ENCODE peak calls at places on chromosome 10, in nine cellular contexts. One of them, this sample, is unnamed.

GRCh38 chr10:125262414-125262813 is 102.1 kb upstream of the CTBP2 start:
- DNase-seq in Panc1: no peak
- DNase-seq in activated naive CD4-positive, alpha-beta T cell treated with anti-CD3 and anti-CD28 coated beads, Interleukin-2, amount 50 U/mL, for 16 hours: no peak
- DNase-seq in stimulated activated CD4-positive, alpha-beta T cell treated with anti-CD3 and anti-CD28 coated beads, Interleukin-2, amount 100 ng/mL, for 48 hours: no peak
- DNase-seq in BE2C: no peak
- DNase-seq in Caki2: no peak
- DNase-seq in anterior cingulate cortex: no peak
- DNase-seq in ovary: no peak
- DNase-seq in OCI-M1: no peak
- DNase-seq in this sample: no peak

GRCh38 chr10:125205431-125205830 is 45.1 kb upstream of the CTBP2 start:
- DNase-seq in stimulated activated CD4-positive, alpha-beta T cell treated with anti-CD3 and anti-CD28 coated beads, Interleukin-2, amount 100 ng/mL, for 48 hours: no peak
- DNase-seq in ovary: no peak
- DNase-seq in OCI-M1: no peak
- DNase-seq in anterior cingulate cortex: no peak
- DNase-seq in Panc1: no peak
- DNase-seq in Caki2: no peak
- DNase-seq in activated naive CD4-positive, alpha-beta T cell treated with anti-CD3 and anti-CD28 coated beads, Interleukin-2, amount 50 U/mL, for 16 hours: no peak
- DNase-seq in BE2C: no peak
- DNase-seq in this sample: no peak

GRCh38 chr10:34434119-34434594 is 380.9 kb downstream of the PARD3 start:
- DNase-seq in anterior cingulate cortex: no peak
- DNase-seq in stimulated activated CD4-positive, alpha-beta T cell treated with anti-CD3 and anti-CD28 coated beads, Interleukin-2, amount 100 ng/mL, for 48 hours: no peak
- DNase-seq in BE2C: peak
- DNase-seq in OCI-M1: peak
- DNase-seq in activated naive CD4-positive, alpha-beta T cell treated with anti-CD3 and anti-CD28 coated beads, Interleukin-2, amount 50 U/mL, for 16 hours: no peak
- DNase-seq in Panc1: no peak
- DNase-seq in Caki2: no peak
- DNase-seq in ovary: no peak
- DNase-seq in this sample: no peak

GRCh38 chr10:1601371-1601906 is 135.9 kb downstream of the ADARB2 start:
- DNase-seq in Caki2: no peak
- DNase-seq in Panc1: no peak
- DNase-seq in BE2C: no peak
- DNase-seq in anterior cingulate cortex: no peak
- DNase-seq in stimulated activated CD4-positive, alpha-beta T cell treated with anti-CD3 and anti-CD28 coated beads, Interleukin-2, amount 100 ng/mL, for 48 hours: no peak
- DNase-seq in OCI-M1: no peak
- DNase-seq in activated naive CD4-positive, alpha-beta T cell treated with anti-CD3 and anti-CD28 coated beads, Interleukin-2, amount 50 U/mL, for 16 hours: no peak
- DNase-seq in ovary: no peak
- DNase-seq in this sample: no peak

GRCh38 chr10:69269761-69270160 is 8.5 kb upstream of the HK1 start:
- DNase-seq in Caki2: no peak
- DNase-seq in Panc1: no peak
- DNase-seq in ovary: no peak
- DNase-seq in anterior cingulate cortex: no peak
- DNase-seq in activated naive CD4-positive, alpha-beta T cell treated with anti-CD3 and anti-CD28 coated beads, Interleukin-2, amount 50 U/mL, for 16 hours: no peak
- DNase-seq in OCI-M1: peak
- DNase-seq in stimulated activated CD4-positive, alpha-beta T cell treated with anti-CD3 and anti-CD28 coated beads, Interleukin-2, amount 100 ng/mL, for 48 hours: no peak
- DNase-seq in BE2C: no peak
- DNase-seq in this sample: no peak

GRCh38 chr10:125629758-125630376 is 53.1 kb downstream of the TEX36 start:
- DNase-seq in stimulated activated CD4-positive, alpha-beta T cell treated with anti-CD3 and anti-CD28 coated beads, Interleukin-2, amount 100 ng/mL, for 48 hours: no peak
- DNase-seq in Caki2: peak
- DNase-seq in OCI-M1: peak
- DNase-seq in anterior cingulate cortex: no peak
- DNase-seq in ovary: no peak
- DNase-seq in Panc1: peak
- DNase-seq in BE2C: no peak
- DNase-seq in activated naive CD4-positive, alpha-beta T cell treated with anti-CD3 and anti-CD28 coated beads, Interleukin-2, amount 50 U/mL, for 16 hours: no peak
- DNase-seq in this sample: no peak

GRCh38 chr10:59337254-59337653 is 25.1 kb downstream of the FAM13C start:
- DNase-seq in ovary: peak
- DNase-seq in OCI-M1: no peak
- DNase-seq in stimulated activated CD4-positive, alpha-beta T cell treated with anti-CD3 and anti-CD28 coated beads, Interleukin-2, amount 100 ng/mL, for 48 hours: no peak
- DNase-seq in BE2C: peak
- DNase-seq in anterior cingulate cortex: peak
- DNase-seq in Caki2: no peak
- DNase-seq in Panc1: no peak
- DNase-seq in activated naive CD4-positive, alpha-beta T cell treated with anti-CD3 and anti-CD28 coated beads, Interleukin-2, amount 50 U/mL, for 16 hours: no peak
- DNase-seq in this sample: no peak

GRCh38 chr10:50470345-50470744 is 153.4 kb downstream of the SGMS1 start:
- DNase-seq in anterior cingulate cortex: no peak
- DNase-seq in OCI-M1: peak
- DNase-seq in Panc1: no peak
- DNase-seq in activated naive CD4-positive, alpha-beta T cell treated with anti-CD3 and anti-CD28 coated beads, Interleukin-2, amount 50 U/mL, for 16 hours: no peak
- DNase-seq in Caki2: no peak
- DNase-seq in BE2C: no peak
- DNase-seq in stimulated activated CD4-positive, alpha-beta T cell treated with anti-CD3 and anti-CD28 coated beads, Interleukin-2, amount 100 ng/mL, for 48 hours: no peak
- DNase-seq in ovary: no peak
- DNase-seq in this sample: no peak

GRCh38 chr10:89653410-89653828 is 8.4 kb upstream of the PANK1 start:
- DNase-seq in activated naive CD4-positive, alpha-beta T cell treated with anti-CD3 and anti-CD28 coated beads, Interleukin-2, amount 50 U/mL, for 16 hours: no peak
- DNase-seq in BE2C: no peak
- DNase-seq in Panc1: no peak
- DNase-seq in ovary: no peak
- DNase-seq in OCI-M1: no peak
- DNase-seq in Caki2: peak
- DNase-seq in anterior cingulate cortex: no peak
- DNase-seq in stimulated activated CD4-positive, alpha-beta T cell treated with anti-CD3 and anti-CD28 coated beads, Interleukin-2, amount 100 ng/mL, for 48 hours: no peak
- DNase-seq in this sample: no peak

GRCh38 chr10:78441704-78442103 is 408.0 kb downstream of the RPS24 start:
- DNase-seq in activated naive CD4-positive, alpha-beta T cell treated with anti-CD3 and anti-CD28 coated beads, Interleukin-2, amount 50 U/mL, for 16 hours: no peak
- DNase-seq in ovary: no peak
- DNase-seq in stimulated activated CD4-positive, alpha-beta T cell treated with anti-CD3 and anti-CD28 coated beads, Interleukin-2, amount 100 ng/mL, for 48 hours: no peak
- DNase-seq in anterior cingulate cortex: no peak
- DNase-seq in OCI-M1: no peak
- DNase-seq in Caki2: no peak
- DNase-seq in Panc1: no peak
- DNase-seq in BE2C: no peak
- DNase-seq in this sample: peak

GRCh38 chr10:126252884-126253612 is 135.2 kb downstream of the ADAM12 start:
- DNase-seq in anterior cingulate cortex: no peak
- DNase-seq in BE2C: no peak
- DNase-seq in activated naive CD4-positive, alpha-beta T cell treated with anti-CD3 and anti-CD28 coated beads, Interleukin-2, amount 50 U/mL, for 16 hours: no peak
- DNase-seq in Panc1: peak
- DNase-seq in OCI-M1: peak
- DNase-seq in Caki2: peak
- DNase-seq in ovary: peak
- DNase-seq in stimulated activated CD4-positive, alpha-beta T cell treated with anti-CD3 and anti-CD28 coated beads, Interleukin-2, amount 100 ng/mL, for 48 hours: no peak
- DNase-seq in this sample: no peak

GRCh38 chr10:69372126-69372980 is 44.4 kb downstream of the TACR2 start:
- DNase-seq in stimulated activated CD4-positive, alpha-beta T cell treated with anti-CD3 and anti-CD28 coated beads, Interleukin-2, amount 100 ng/mL, for 48 hours: no peak
- DNase-seq in Panc1: no peak
- DNase-seq in BE2C: no peak
- DNase-seq in anterior cingulate cortex: no peak
- DNase-seq in OCI-M1: no peak
- DNase-seq in activated naive CD4-positive, alpha-beta T cell treated with anti-CD3 and anti-CD28 coated beads, Interleukin-2, amount 50 U/mL, for 16 hours: no peak
- DNase-seq in ovary: no peak
- DNase-seq in Caki2: no peak
- DNase-seq in this sample: no peak

GRCh38 chr10:86782691-86783418 is 26.4 kb downstream of the BMPR1A start:
- DNase-seq in activated naive CD4-positive, alpha-beta T cell treated with anti-CD3 and anti-CD28 coated beads, Interleukin-2, amount 50 U/mL, for 16 hours: no peak
- DNase-seq in Panc1: no peak
- DNase-seq in ovary: no peak
- DNase-seq in anterior cingulate cortex: no peak
- DNase-seq in stimulated activated CD4-positive, alpha-beta T cell treated with anti-CD3 and anti-CD28 coated beads, Interleukin-2, amount 100 ng/mL, for 48 hours: no peak
- DNase-seq in BE2C: no peak
- DNase-seq in Caki2: no peak
- DNase-seq in OCI-M1: no peak
- DNase-seq in this sample: no peak

GRCh38 chr10:91077549-91078017 is 142.9 kb upstream of the PCGF5 start:
- DNase-seq in activated naive CD4-positive, alpha-beta T cell treated with anti-CD3 and anti-CD28 coated beads, Interleukin-2, amount 50 U/mL, for 16 hours: no peak
- DNase-seq in Caki2: no peak
- DNase-seq in anterior cingulate cortex: no peak
- DNase-seq in Panc1: no peak
- DNase-seq in ovary: peak
- DNase-seq in BE2C: peak
- DNase-seq in stimulated activated CD4-positive, alpha-beta T cell treated with anti-CD3 and anti-CD28 coated beads, Interleukin-2, amount 100 ng/mL, for 48 hours: no peak
- DNase-seq in OCI-M1: no peak
- DNase-seq in this sample: peak

GRCh38 chr10:72276421-72277339 is 3.0 kb downstream of the DDIT4 start:
- DNase-seq in anterior cingulate cortex: no peak
- DNase-seq in Panc1: no peak
- DNase-seq in stimulated activated CD4-positive, alpha-beta T cell treated with anti-CD3 and anti-CD28 coated beads, Interleukin-2, amount 100 ng/mL, for 48 hours: no peak
- DNase-seq in OCI-M1: peak
- DNase-seq in ovary: no peak
- DNase-seq in activated naive CD4-positive, alpha-beta T cell treated with anti-CD3 and anti-CD28 coated beads, Interleukin-2, amount 50 U/mL, for 16 hours: no peak
- DNase-seq in Caki2: peak
- DNase-seq in BE2C: no peak
- DNase-seq in this sample: no peak

GRCh38 chr10:70774810-70775678 is 10.1 kb downstream of the TBATA start:
- DNase-seq in Panc1: no peak
- DNase-seq in activated naive CD4-positive, alpha-beta T cell treated with anti-CD3 and anti-CD28 coated beads, Interleukin-2, amount 50 U/mL, for 16 hours: no peak
- DNase-seq in ovary: no peak
- DNase-seq in OCI-M1: no peak
- DNase-seq in BE2C: no peak
- DNase-seq in Caki2: no peak
- DNase-seq in anterior cingulate cortex: no peak
- DNase-seq in stimulated activated CD4-positive, alpha-beta T cell treated with anti-CD3 and anti-CD28 coated beads, Interleukin-2, amount 100 ng/mL, for 48 hours: no peak
- DNase-seq in this sample: no peak

GRCh38 chr10:97861924-97862323 is 12.3 kb downstream of the GOLGA7B start:
- DNase-seq in Panc1: no peak
- DNase-seq in anterior cingulate cortex: no peak
- DNase-seq in BE2C: no peak
- DNase-seq in stimulated activated CD4-positive, alpha-beta T cell treated with anti-CD3 and anti-CD28 coated beads, Interleukin-2, amount 100 ng/mL, for 48 hours: no peak
- DNase-seq in activated naive CD4-positive, alpha-beta T cell treated with anti-CD3 and anti-CD28 coated beads, Interleukin-2, amount 50 U/mL, for 16 hours: no peak
- DNase-seq in ovary: no peak
- DNase-seq in Caki2: no peak
- DNase-seq in OCI-M1: no peak
- DNase-seq in this sample: no peak

GRCh38 chr10:481636-482035 is 207.8 kb downstream of the DIP2C start:
- DNase-seq in ovary: no peak
- DNase-seq in activated naive CD4-positive, alpha-beta T cell treated with anti-CD3 and anti-CD28 coated beads, Interleukin-2, amount 50 U/mL, for 16 hours: no peak
- DNase-seq in BE2C: no peak
- DNase-seq in stimulated activated CD4-positive, alpha-beta T cell treated with anti-CD3 and anti-CD28 coated beads, Interleukin-2, amount 100 ng/mL, for 48 hours: no peak
- DNase-seq in anterior cingulate cortex: no peak
- DNase-seq in Caki2: no peak
- DNase-seq in Panc1: no peak
- DNase-seq in OCI-M1: no peak
- DNase-seq in this sample: no peak

GRCh38 chr10:132163826-132164515 is 22.8 kb upstream of the DPYSL4 start:
- DNase-seq in activated naive CD4-positive, alpha-beta T cell treated with anti-CD3 and anti-CD28 coated beads, Interleukin-2, amount 50 U/mL, for 16 hours: peak
- DNase-seq in anterior cingulate cortex: no peak
- DNase-seq in OCI-M1: no peak
- DNase-seq in stimulated activated CD4-positive, alpha-beta T cell treated with anti-CD3 and anti-CD28 coated beads, Interleukin-2, amount 100 ng/mL, for 48 hours: no peak
- DNase-seq in Panc1: no peak
- DNase-seq in ovary: no peak
- DNase-seq in BE2C: no peak
- DNase-seq in Caki2: no peak
- DNase-seq in this sample: no peak

GRCh38 chr10:116111483-116112095 is 161.4 kb downstream of the GFRA1 start:
- DNase-seq in Caki2: no peak
- DNase-seq in Panc1: no peak
- DNase-seq in stimulated activated CD4-positive, alpha-beta T cell treated with anti-CD3 and anti-CD28 coated beads, Interleukin-2, amount 100 ng/mL, for 48 hours: no peak
- DNase-seq in ovary: no peak
- DNase-seq in BE2C: no peak
- DNase-seq in activated naive CD4-positive, alpha-beta T cell treated with anti-CD3 and anti-CD28 coated beads, Interleukin-2, amount 50 U/mL, for 16 hours: no peak
- DNase-seq in OCI-M1: no peak
- DNase-seq in anterior cingulate cortex: no peak
- DNase-seq in this sample: no peak

GRCh38 chr10:129514568-129515451 is 47.8 kb downstream of the MGMT start:
- DNase-seq in activated naive CD4-positive, alpha-beta T cell treated with anti-CD3 and anti-CD28 coated beads, Interleukin-2, amount 50 U/mL, for 16 hours: no peak
- DNase-seq in anterior cingulate cortex: no peak
- DNase-seq in Panc1: no peak
- DNase-seq in ovary: no peak
- DNase-seq in BE2C: no peak
- DNase-seq in Caki2: no peak
- DNase-seq in stimulated activated CD4-positive, alpha-beta T cell treated with anti-CD3 and anti-CD28 coated beads, Interleukin-2, amount 100 ng/mL, for 48 hours: no peak
- DNase-seq in OCI-M1: no peak
- DNase-seq in this sample: no peak

GRCh38 chr10:123746927-123747326 is 80.8 kb downstream of the GPR26 start:
- DNase-seq in anterior cingulate cortex: no peak
- DNase-seq in stimulated activated CD4-positive, alpha-beta T cell treated with anti-CD3 and anti-CD28 coated beads, Interleukin-2, amount 100 ng/mL, for 48 hours: no peak
- DNase-seq in Caki2: no peak
- DNase-seq in Panc1: no peak
- DNase-seq in OCI-M1: no peak
- DNase-seq in activated naive CD4-positive, alpha-beta T cell treated with anti-CD3 and anti-CD28 coated beads, Interleukin-2, amount 50 U/mL, for 16 hours: no peak
- DNase-seq in BE2C: no peak
- DNase-seq in ovary: no peak
- DNase-seq in this sample: no peak

GRCh38 chr10:13890617-13891541 is 304.1 kb downstream of the PRPF18 start:
- DNase-seq in stimulated activated CD4-positive, alpha-beta T cell treated with anti-CD3 and anti-CD28 coated beads, Interleukin-2, amount 100 ng/mL, for 48 hours: no peak
- DNase-seq in Caki2: no peak
- DNase-seq in activated naive CD4-positive, alpha-beta T cell treated with anti-CD3 and anti-CD28 coated beads, Interleukin-2, amount 50 U/mL, for 16 hours: peak
- DNase-seq in ovary: no peak
- DNase-seq in anterior cingulate cortex: no peak
- DNase-seq in OCI-M1: no peak
- DNase-seq in Panc1: no peak
- DNase-seq in BE2C: no peak
- DNase-seq in this sample: no peak

GRCh38 chr10:22583683-22584082 is 130.7 kb downstream of the PIP4K2A start:
- DNase-seq in stimulated activated CD4-positive, alpha-beta T cell treated with anti-CD3 and anti-CD28 coated beads, Interleukin-2, amount 100 ng/mL, for 48 hours: no peak
- DNase-seq in OCI-M1: no peak
- DNase-seq in Panc1: no peak
- DNase-seq in BE2C: no peak
- DNase-seq in Caki2: no peak
- DNase-seq in activated naive CD4-positive, alpha-beta T cell treated with anti-CD3 and anti-CD28 coated beads, Interleukin-2, amount 50 U/mL, for 16 hours: no peak
- DNase-seq in anterior cingulate cortex: no peak
- DNase-seq in ovary: no peak
- DNase-seq in this sample: no peak

GRCh38 chr10:51892965-51893658 is 193.7 kb upstream of the CSTF2T start:
- DNase-seq in anterior cingulate cortex: no peak
- DNase-seq in stimulated activated CD4-positive, alpha-beta T cell treated with anti-CD3 and anti-CD28 coated beads, Interleukin-2, amount 100 ng/mL, for 48 hours: no peak
- DNase-seq in Panc1: no peak
- DNase-seq in activated naive CD4-positive, alpha-beta T cell treated with anti-CD3 and anti-CD28 coated beads, Interleukin-2, amount 50 U/mL, for 16 hours: no peak
- DNase-seq in Caki2: no peak
- DNase-seq in BE2C: no peak
- DNase-seq in OCI-M1: peak
- DNase-seq in ovary: no peak
- DNase-seq in this sample: no peak

GRCh38 chr10:58254644-58255043 is 13.1 kb downstream of the IPMK start:
- DNase-seq in BE2C: no peak
- DNase-seq in Panc1: no peak
- DNase-seq in OCI-M1: no peak
- DNase-seq in ovary: no peak
- DNase-seq in activated naive CD4-positive, alpha-beta T cell treated with anti-CD3 and anti-CD28 coated beads, Interleukin-2, amount 50 U/mL, for 16 hours: no peak
- DNase-seq in stimulated activated CD4-positive, alpha-beta T cell treated with anti-CD3 and anti-CD28 coated beads, Interleukin-2, amount 100 ng/mL, for 48 hours: no peak
- DNase-seq in anterior cingulate cortex: no peak
- DNase-seq in Caki2: no peak
- DNase-seq in this sample: no peak

GRCh38 chr10:16612148-16612742 is 90.6 kb upstream of the C1QL3 start:
- DNase-seq in anterior cingulate cortex: no peak
- DNase-seq in stimulated activated CD4-positive, alpha-beta T cell treated with anti-CD3 and anti-CD28 coated beads, Interleukin-2, amount 100 ng/mL, for 48 hours: no peak
- DNase-seq in BE2C: no peak
- DNase-seq in Panc1: no peak
- DNase-seq in ovary: no peak
- DNase-seq in OCI-M1: peak
- DNase-seq in activated naive CD4-positive, alpha-beta T cell treated with anti-CD3 and anti-CD28 coated beads, Interleukin-2, amount 50 U/mL, for 16 hours: no peak
- DNase-seq in Caki2: peak
- DNase-seq in this sample: no peak

GRCh38 chr10:59079386-59080226 is 96.8 kb upstream of the PHYHIPL start:
- DNase-seq in BE2C: no peak
- DNase-seq in Panc1: no peak
- DNase-seq in OCI-M1: no peak
- DNase-seq in stimulated activated CD4-positive, alpha-beta T cell treated with anti-CD3 and anti-CD28 coated beads, Interleukin-2, amount 100 ng/mL, for 48 hours: no peak
- DNase-seq in ovary: no peak
- DNase-seq in activated naive CD4-positive, alpha-beta T cell treated with anti-CD3 and anti-CD28 coated beads, Interleukin-2, amount 50 U/mL, for 16 hours: no peak
- DNase-seq in anterior cingulate cortex: no peak
- DNase-seq in Caki2: peak
- DNase-seq in this sample: no peak